ENCODE peak calls at places on chromosomes 4 and X, in nine cellular contexts. E, W, Y, H, J, M, F, U and B are unnamed samples.

GRCh38 chrX:83508006-83508405 is at the start of gene POU3F4:
- DNase-seq in M (no peak), F (no peak), H (peak; percentile 95), U (no peak), Y (no peak), E (no peak), W (no peak), J (no peak), B (no peak)

GRCh38 chrX:109270580-109271484 is 211.1 kb downstream of the GUCY2F start:
- DNase-seq in J (no peak), H (peak; percentile 68), Y (no peak), E (no peak), W (peak; percentile 7), M (peak; percentile 55), F (peak; percentile 76), U (peak; percentile 53), B (peak; percentile 46)

GRCh38 chr4:4320951-4321714 is 31.1 kb downstream of the ZBTB49 start:
- DNase-seq in E (no peak), W (no peak), F (no peak), U (no peak), H (no peak), Y (no peak), J (no peak), M (no peak), B (no peak)

GRCh38 chr4:42152507-42153504 is at the start of gene BEND4:
- DNase-seq in M (no peak), W (no peak), Y (no peak), J (no peak), F (no peak), U (no peak), E (no peak), H (no peak), B (no peak)

GRCh38 chrX:40097492-40098263 is at the start of gene BCOR:
- DNase-seq in Y (peak; percentile 81), W (peak; percentile 72), J (no peak), U (peak; percentile 80), H (peak; percentile 75), F (peak; percentile 39), M (no peak), E (peak; percentile 75), B (peak; percentile 39)

GRCh38 chr4:185265942-185266341 is 56.5 kb downstream of the SNX25 start:
- DNase-seq in U (no peak), M (peak; percentile 71), J (peak; percentile 71), W (no peak), F (no peak), E (no peak), Y (no peak), H (no peak), B (peak; percentile 72)

GRCh38 chrX:85870585-85870984 is 176.8 kb downstream of the CHM start:
- DNase-seq in F (no peak), M (no peak), H (no peak), U (no peak), Y (no peak), E (no peak), J (no peak), W (no peak), B (no peak)

GRCh38 chr4:13248621-13249298 is 235.4 kb downstream of the RAB28 start:
- DNase-seq in M (peak; percentile 53), F (peak; percentile 19), H (peak; percentile 25), Y (no peak), W (no peak), E (no peak), U (no peak), J (no peak), B (peak; percentile 7)

GRCh38 chr4:145230726-145231125 is 50.3 kb upstream of the OTUD4 start:
- DNase-seq in H (no peak), J (no peak), U (no peak), E (no peak), W (no peak), Y (no peak), M (no peak), F (no peak), B (no peak)